ENCODE peak calls at places on chromosome 9, in ten cellular contexts. G, L, K, F, E, O, A, Q, R and M are unnamed samples.

GRCh38 chr9:106859957-106860715 is 2.8 kb upstream of the ZNF462 start:
- DNase-seq in G (no peak), L (peak), K (no peak), F (no peak), E (peak), O (peak), A (no peak), Q (peak), R (peak), M (no peak)

GRCh38 chr9:2267171-2267740 is 252.1 kb downstream of the SMARCA2 start:
- DNase-seq in G (peak), L (no peak), K (no peak), F (no peak), E (no peak), O (no peak), A (no peak), Q (no peak), R (peak), M (no peak)

GRCh38 chr9:18890372-18890771 is 142.6 kb downstream of the SAXO1 start:
- DNase-seq in G (no peak), L (no peak), K (no peak), F (peak), E (peak), O (no peak), A (no peak), Q (no peak), R (peak), M (no peak)

GRCh38 chr9:108582716-108583115 is 273.1 kb downstream of the ACTL7B start:
- DNase-seq in G (no peak), L (no peak), K (no peak), F (no peak), E (no peak), O (no peak), A (no peak), Q (no peak), R (no peak), M (no peak)

GRCh38 chr9:130142635-130143034 is 29.6 kb upstream of the NCS1 start:
- DNase-seq in G (no peak), L (no peak), K (no peak), F (no peak), E (no peak), O (no peak), A (no peak), Q (no peak), R (no peak), M (no peak)

GRCh38 chr9:121876658-121877271 is 216.3 kb downstream of the TTLL11 start:
- DNase-seq in G (no peak), L (no peak), K (no peak), F (peak), E (peak), O (no peak), A (no peak), Q (no peak), R (peak), M (no peak)

GRCh38 chr9:125744616-125745387 is 2.4 kb upstream of the PBX3 start:
- DNase-seq in G (no peak), L (no peak), K (no peak), F (no peak), E (peak), O (no peak), A (no peak), Q (no peak), R (peak), M (no peak)

GRCh38 chr9:136665704-136666363 is 3.1 kb downstream of the EGFL7 start:
- DNase-seq in G (no peak), L (no peak), K (no peak), F (no peak), E (no peak), O (no peak), A (no peak), Q (no peak), R (no peak), M (no peak)

GRCh38 chr9:2725126-2725525 is 7.8 kb downstream of the KCNV2 start:
- DNase-seq in G (no peak), L (peak), K (no peak), F (no peak), E (no peak), O (no peak), A (no peak), Q (no peak), R (no peak), M (no peak)

GRCh38 chr9:85344901-85345300 is 396.9 kb downstream of the AGTPBP1 start:
- DNase-seq in G (no peak), L (no peak), K (no peak), F (no peak), E (peak), O (no peak), A (no peak), Q (no peak), R (no peak), M (no peak)

GRCh38 chr9:68664036-68664435 is 41.0 kb upstream of the PIP5K1B start:
- DNase-seq in G (no peak), L (no peak), K (no peak), F (no peak), E (no peak), O (no peak), A (no peak), Q (no peak), R (no peak), M (no peak)

GRCh38 chr9:128218518-128219389 is 15.6 kb downstream of the DNM1 start:
- DNase-seq in G (peak), L (peak), K (peak), F (peak), E (peak), O (peak), A (peak), Q (peak), R (peak), M (peak)

GRCh38 chr9:126981218-126981617 is 66.6 kb downstream of the RALGPS1 start:
- DNase-seq in G (no peak), L (no peak), K (no peak), F (no peak), E (no peak), O (no peak), A (no peak), Q (no peak), R (no peak), M (no peak)

GRCh38 chr9:76082062-76082461 is 191.6 kb downstream of the PCSK5 start:
- DNase-seq in G (no peak), L (no peak), K (no peak), F (no peak), E (no peak), O (no peak), A (no peak), Q (no peak), R (no peak), M (no peak)

GRCh38 chr9:105443121-105443520 is 4.7 kb upstream of the FSD1L start:
- DNase-seq in G (no peak), L (no peak), K (no peak), F (no peak), E (no peak), O (no peak), A (no peak), Q (no peak), R (no peak), M (no peak)

GRCh38 chr9:132008184-132008781 is 71.4 kb downstream of the MED27 start:
- DNase-seq in G (no peak), L (no peak), K (no peak), F (peak), E (peak), O (no peak), A (no peak), Q (peak), R (peak), M (no peak)
- H3K4me3 ChIP-seq in G (no peak), L (no peak), K (no peak), F (no peak), E (no peak), O (no peak), A (no peak), Q (no peak), R (no peak), M (no peak)

GRCh38 chr9:34991833-34992375 is 2.4 kb downstream of the DNAJB5 start:
- DNase-seq in G (peak), L (peak), K (no peak), F (no peak), E (peak), O (no peak), A (peak), Q (peak), R (peak), M (no peak)
- H3K4me3 ChIP-seq in G (no peak), L (no peak), K (peak), F (peak), E (no peak), O (no peak), A (no peak), Q (peak), R (no peak), M (no peak)

GRCh38 chr9:16241231-16241630 is 629.2 kb downstream of the BNC2 start:
- DNase-seq in G (no peak), L (no peak), K (no peak), F (peak), E (peak), O (no peak), A (no peak), Q (no peak), R (peak), M (no peak)
- H3K4me3 ChIP-seq in G (no peak), L (no peak), K (no peak), F (no peak), E (no peak), O (no peak), A (no peak), Q (no peak), R (no peak), M (no peak)

GRCh38 chr9:134491856-134492255 is 149.7 kb upstream of the COL5A1 start:
- DNase-seq in G (no peak), L (no peak), K (no peak), F (no peak), E (no peak), O (peak), A (no peak), Q (no peak), R (no peak), M (no peak)
- H3K4me3 ChIP-seq in G (no peak), L (no peak), K (no peak), F (no peak), E (no peak), O (no peak), A (no peak), Q (no peak), R (no peak), M (no peak)

DNA sequence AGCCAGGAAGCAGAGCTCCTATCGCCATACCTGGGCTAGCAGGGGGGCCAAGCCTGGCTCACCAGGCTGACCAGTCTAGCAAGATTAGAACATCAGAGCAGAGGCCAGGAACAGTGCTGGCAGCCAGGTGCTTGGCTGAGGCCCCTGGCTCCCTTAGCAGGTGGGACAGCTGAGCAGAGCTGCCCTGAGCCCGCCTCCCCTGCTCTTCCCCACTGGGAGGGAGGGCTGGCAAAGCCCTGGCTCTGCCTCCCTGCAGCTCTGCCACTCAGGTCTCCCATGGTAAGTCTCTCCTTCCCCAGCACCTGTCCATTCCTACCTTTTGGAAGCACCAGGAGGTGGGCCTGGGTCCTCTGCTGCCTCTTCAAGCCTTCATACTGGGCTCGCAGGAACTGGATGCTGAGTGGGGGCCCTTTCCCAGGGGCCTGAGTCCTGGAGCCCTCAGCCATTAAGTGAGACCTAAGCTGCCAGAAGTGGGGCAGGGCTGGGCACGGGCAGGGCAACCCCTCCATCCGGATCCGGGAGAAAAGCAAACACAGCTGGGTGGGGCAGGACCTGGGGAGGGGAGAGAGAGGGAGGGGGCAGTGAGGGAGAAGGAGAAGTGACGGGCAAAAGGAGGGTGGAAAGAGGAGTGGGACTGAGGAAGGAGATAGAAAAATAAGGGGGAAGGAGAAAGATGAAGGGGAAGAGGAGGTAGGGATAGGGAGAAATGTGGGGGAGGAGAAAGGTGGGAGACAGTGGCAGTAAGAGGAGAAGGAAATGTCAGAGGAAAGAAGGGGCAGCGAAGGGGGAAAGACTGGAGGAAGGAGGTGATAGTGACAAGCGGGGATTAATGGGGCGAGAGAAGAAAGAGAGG is 662 bp downstream of the C9orf152 start:
- DNase-seq in G (peak), L (no peak), K (no peak), F (no peak), E (no peak), O (no peak), A (no peak), Q (no peak), R (no peak), M (no peak)
- H3K4me3 ChIP-seq in G (no peak), L (no peak), K (peak), F (no peak), E (no peak), O (no peak), A (no peak), Q (no peak), R (no peak), M (no peak)

DNA sequence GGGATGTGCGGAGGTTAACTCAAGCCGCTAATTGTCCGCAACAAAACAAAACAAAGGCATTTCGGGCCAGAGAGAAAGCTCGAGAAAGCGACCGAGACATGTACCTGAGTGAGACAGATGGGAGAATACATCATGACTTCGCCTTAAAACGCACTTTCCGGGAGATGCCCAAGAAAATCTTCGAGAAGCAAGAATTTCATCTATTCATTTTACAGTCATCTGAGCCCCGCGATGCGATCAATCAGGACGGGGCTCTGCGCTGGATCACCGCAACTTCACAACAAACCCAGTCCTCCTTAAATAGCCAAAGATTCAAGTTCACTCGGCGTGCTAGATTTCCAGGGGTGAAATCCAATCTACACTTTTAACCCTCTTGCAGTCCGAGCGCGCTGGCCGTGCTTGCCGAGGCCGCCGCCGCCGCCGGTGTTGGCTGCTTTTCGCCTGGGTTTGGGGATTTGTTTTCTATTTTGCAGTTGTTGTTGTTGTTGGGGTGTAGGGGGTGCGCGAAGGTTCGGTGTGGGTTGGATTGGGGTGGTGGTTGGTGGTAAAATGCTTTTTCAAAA is 482 bp downstream of the NFIB start:
- DNase-seq in G (no peak), L (peak), K (no peak), F (peak), E (peak), O (peak), A (no peak), Q (no peak), R (peak), M (no peak)
- H3K4me3 ChIP-seq in G (no peak), L (peak), K (peak), F (peak), E (peak), O (peak), A (peak), Q (peak), R (peak), M (peak)